ENCODE peak calls at places on chromosomes 7 and 10, in eight cellular contexts. D is naive B cell, V is nephron progenitor cell, I is Peyer's patch, F is HEK293T, C is chondrocyte, J is HS-5, Y is RWPE1. U is an unnamed sample.

GRCh38 chr10:79084012-79084971 is 15.5 kb downstream of the ZMIZ1 start:
- DNase-seq in Y (peak), V (no peak), I (peak), C (no peak), J (peak), D (peak), F (peak), U (no peak)

GRCh38 chr7:20721086-20721485 is 65.6 kb downstream of the SP8 start:
- DNase-seq in Y (no peak), J (no peak), F (no peak), D (no peak), C (no peak), I (no peak), V (no peak), U (no peak)

GRCh38 chr7:79298145-79298760 is 155.2 kb downstream of the MAGI2 start:
- DNase-seq in I (no peak), V (peak), Y (no peak), F (peak), C (no peak), D (no peak), J (no peak), U (peak)

GRCh38 chr7:33261585-33261984 is 132.2 kb downstream of the BBS9 start:
- DNase-seq in C (no peak), I (no peak), V (no peak), J (no peak), D (no peak), F (no peak), Y (no peak), U (no peak)

GRCh38 chr7:113283861-113284260 is 165.5 kb upstream of the SMIM30 start:
- DNase-seq in J (peak), F (no peak), C (no peak), I (no peak), V (no peak), Y (no peak), D (no peak), U (no peak)

GRCh38 chr7:113026941-113027340 is 59.7 kb downstream of the GPR85 start:
- DNase-seq in Y (no peak), D (no peak), C (no peak), F (no peak), V (no peak), J (no peak), I (no peak), U (peak)

GRCh38 chr7:44145969-44146897 is 5.1 kb upstream of the MYL7 start:
- DNase-seq in Y (peak), V (peak), C (no peak), J (no peak), F (peak), I (peak), D (peak), U (no peak)

GRCh38 chr7:12638851-12639467 is 48.5 kb upstream of the ARL4A start:
- DNase-seq in D (peak), I (no peak), V (no peak), C (no peak), J (peak), Y (peak), F (peak), U (no peak)

GRCh38 chr7:135188298-135188984 is 17.9 kb upstream of the CYREN start:
- DNase-seq in J (no peak), Y (no peak), F (no peak), V (no peak), I (no peak), D (no peak), C (no peak), U (no peak)

GRCh38 chr7:40299097-40299496 is 164.3 kb downstream of the SUGCT start:
- DNase-seq in F (no peak), C (no peak), I (no peak), V (no peak), Y (peak), J (peak), D (no peak), U (peak)

GRCh38 chr7:137606061-137606674 is 240.6 kb downstream of the DGKI start:
- DNase-seq in D (no peak), F (no peak), Y (no peak), J (peak), C (no peak), V (no peak), I (no peak), U (peak)

GRCh38 chr10:112382539-112383235 is 8.8 kb downstream of the ACSL5 start:
- DNase-seq in C (no peak), V (no peak), J (no peak), D (no peak), I (no peak), F (no peak), Y (no peak), U (no peak)

GRCh38 chr7:66330961-66331360 is 125.8 kb downstream of the TPST1 start:
- DNase-seq in Y (no peak), I (peak), C (no peak), F (no peak), V (no peak), J (no peak), D (no peak), U (no peak)

GRCh38 chr7:107694395-107694794 is 33.8 kb downstream of the SLC26A4 start:
- DNase-seq in I (no peak), Y (no peak), D (no peak), V (no peak), F (no peak), C (no peak), J (no peak), U (no peak)

GRCh38 chr7:55124989-55125875 is 106.4 kb downstream of the EGFR start:
- DNase-seq in Y (no peak), V (no peak), D (no peak), F (no peak), J (no peak), C (no peak), I (no peak), U (no peak)

GRCh38 chr10:89338717-89339116 is 10.9 kb downstream of the IFIT3 start:
- DNase-seq in F (no peak), I (no peak), C (no peak), J (no peak), D (no peak), V (no peak), Y (no peak), U (no peak)

GRCh38 chr10:97596101-97597055 is 6.9 kb downstream of the C10orf62 start:
- DNase-seq in C (no peak), V (no peak), Y (peak), F (no peak), J (no peak), D (no peak), I (no peak), U (peak)

U was measured in BJ.